ENCODE peak calls at places on chromosome 9, in five cellular contexts. E is left ventricle myocardium inferior, U is tibial nerve, O is sigmoid colon, Y is body of pancreas. T is an unnamed sample.

GRCh38 chr9:71756753-71757152 is 11.6 kb downstream of the CEMIP2 start:
- DNase-seq in U (no peak), O (no peak), Y (no peak), E (no peak), T (no peak)

GRCh38 chr9:89009049-89009840 is 18.0 kb downstream of the S1PR3 start:
- DNase-seq in U (no peak), E (no peak), O (no peak), Y (no peak), T (no peak)

GRCh38 chr9:14326264-14326826 is 12.4 kb upstream of the NFIB start:
- DNase-seq in O (no peak), E (no peak), Y (no peak), U (no peak), T (no peak)

GRCh38 chr9:25481377-25481776 is 196.9 kb downstream of the TUSC1 start:
- DNase-seq in E (no peak), Y (no peak), O (no peak), U (no peak), T (no peak)

GRCh38 chr9:93525476-93525875 is 50.9 kb upstream of the PHF2 start:
- DNase-seq in O (no peak), Y (no peak), E (no peak), U (no peak), T (no peak)

GRCh38 chr9:88218721-88219120 is 80.4 kb upstream of the SPATA31C2 start:
- DNase-seq in U (no peak), Y (no peak), O (no peak), E (no peak), T (no peak)

GRCh38 chr9:99859395-99859980 is 37.8 kb downstream of the NR4A3 start:
- DNase-seq in E (no peak), U (no peak), Y (no peak), O (no peak), T (no peak)

GRCh38 chr9:120578614-120579013 is 1.4 kb downstream of the CDK5RAP2 start:
- DNase-seq in Y (no peak), E (no peak), O (no peak), U (no peak), T (no peak)

GRCh38 chr9:81653240-81653639 is 36.1 kb downstream of the TLE1 start:
- DNase-seq in Y (no peak), E (no peak), O (no peak), U (no peak), T (no peak)

GRCh38 chr9:29456940-29457339 is 1883.7 kb upstream of the C9orf72 start:
- DNase-seq in U (no peak), Y (no peak), E (no peak), O (no peak), T (no peak)

GRCh38 chr9:69674112-69674511 is 1.9 kb upstream of the APBA1 start:
- DNase-seq in U (no peak), E (no peak), Y (no peak), O (no peak), T (no peak)

GRCh38 chr9:14895806-14896205 is 14.4 kb downstream of the FREM1 start:
- DNase-seq in Y (no peak), U (no peak), O (no peak), E (no peak), T (no peak)

GRCh38 chr9:91659529-91660294 is 236.1 kb upstream of the NFIL3 start:
- DNase-seq in E (no peak), Y (no peak), U (no peak), O (no peak), T (no peak)
- TF ChIP-seq CTCF in E (peak; percentile 42), Y (no peak), U (peak; percentile 7), O (no peak), T (peak; percentile 21)

GRCh38 chr9:106921341-106921899 is 58.5 kb downstream of the ZNF462 start:
- DNase-seq in Y (no peak), U (no peak), O (no peak), E (no peak), T (no peak)
- H3K27ac ChIP-seq in Y (peak overlapping the region; percentile 74), U (peak overlapping the region; percentile 89), O (peak overlapping the region; percentile 71), E (peak overlapping the region; percentile 94), T (peak overlapping the region; percentile 96)

GRCh38 chr9:126329476-126330275 is 3.0 kb downstream of the MVB12B start:
- DNase-seq in E (no peak), O (no peak), Y (no peak), U (no peak), T (no peak)

GRCh38 chr9:126326228-126327015 is at the start of gene MVB12B:
- DNase-seq in Y (peak; percentile 44), U (no peak), O (no peak), E (peak; percentile 46), T (peak; percentile 39)

GRCh38 chr9:126327016-126327749 is 554 bp downstream of the MVB12B start:
- DNase-seq in O (no peak), U (no peak), Y (peak; percentile 25), E (no peak), T (peak; percentile 60)

GRCh38 chr9:126328415-126328814 is 1.8 kb downstream of the MVB12B start:
- DNase-seq in O (no peak), Y (no peak), E (no peak), U (no peak), T (no peak)

GRCh38 chr9:126327750-126328120 is 1.1 kb downstream of the MVB12B start:
- DNase-seq in E (no peak), O (no peak), U (no peak), Y (no peak), T (no peak)
- H3K4me3 ChIP-seq in E (peak overlapping the region; percentile 78), O (peak overlapping the region; percentile 58), U (peak overlapping the region; percentile 55), Y (no peak overlapping the region), T (peak overlapping the region; percentile 79)

DNA sequence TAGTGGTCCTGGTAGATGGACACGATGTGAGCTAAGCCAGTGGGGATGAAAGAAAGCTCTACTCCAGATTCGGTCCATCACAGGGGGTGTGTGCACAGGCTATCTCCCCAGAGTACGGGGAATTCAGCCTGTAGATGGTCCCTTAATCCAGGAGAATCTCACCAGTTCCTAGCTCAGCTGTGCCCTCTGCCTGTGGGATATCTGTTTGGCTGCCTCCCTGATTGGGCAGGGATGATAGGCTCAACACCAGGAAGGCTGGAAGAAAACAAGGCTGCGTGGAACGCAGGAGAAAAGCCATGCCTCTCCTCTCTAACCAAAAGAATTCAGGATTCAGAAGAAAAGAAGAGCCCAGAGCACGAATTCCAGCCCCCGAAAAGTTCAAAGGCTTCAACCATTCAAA is 40.9 kb downstream of the VLDLR start:
- DNase-seq in O (no peak), Y (peak; percentile 25), E (no peak), U (no peak), T (peak; percentile 54)
- TF ChIP-seq CTCF in O (no peak), Y (no peak), E (no peak), U (no peak), T (peak; percentile 63)

GRCh38 chr9:111704503-111704902 is 43.1 kb downstream of the GNG10 start:
- DNase-seq in E (no peak), Y (no peak), O (no peak), U (no peak), T (no peak)

GRCh38 chr9:111696796-111697195 is 35.4 kb downstream of the GNG10 start:
- DNase-seq in Y (no peak), U (no peak), E (no peak), O (no peak), T (no peak)

GRCh38 chr9:111700776-111701175 is 39.4 kb downstream of the GNG10 start:
- DNase-seq in E (no peak), U (no peak), O (no peak), Y (no peak), T (no peak)
- H3K27ac ChIP-seq in E (no peak overlapping the region), U (no peak overlapping the region), O (no peak overlapping the region), Y (no peak overlapping the region), T (no peak overlapping the region)

DNA sequence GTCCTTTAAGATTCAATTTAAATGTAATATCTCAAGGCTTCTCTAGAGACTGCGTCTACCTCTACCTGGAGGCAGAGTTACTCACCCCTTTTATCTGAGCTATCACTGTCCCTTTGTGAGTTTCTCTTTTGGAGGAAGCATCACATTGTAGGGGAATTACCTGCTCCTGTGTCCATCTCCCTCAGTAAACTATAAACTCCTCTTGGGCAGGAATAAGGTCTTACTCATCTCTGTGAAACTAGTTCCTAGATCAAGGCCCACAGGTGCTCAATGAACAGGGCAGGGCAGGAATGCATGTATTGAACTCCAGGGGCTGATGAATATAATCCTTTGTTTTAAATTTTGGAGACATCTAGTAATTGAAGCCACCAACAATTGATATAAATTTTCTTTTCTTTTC is 139.8 kb upstream of the ERCC6L2 start:
- DNase-seq in U (no peak), O (no peak), Y (no peak), E (no peak), T (no peak)
- H3K4me3 ChIP-seq in U (no peak overlapping the region), O (no peak overlapping the region), Y (no peak overlapping the region), E (no peak overlapping the region), T (no peak overlapping the region)

GRCh38 chr9:122398371-122398924 is 27.6 kb downstream of the PTGS1 start:
- DNase-seq in E (no peak), O (no peak), Y (no peak), U (no peak), T (no peak)
- TF ChIP-seq CTCF in E (no peak), O (no peak), Y (no peak), U (no peak), T (no peak)

DNA sequence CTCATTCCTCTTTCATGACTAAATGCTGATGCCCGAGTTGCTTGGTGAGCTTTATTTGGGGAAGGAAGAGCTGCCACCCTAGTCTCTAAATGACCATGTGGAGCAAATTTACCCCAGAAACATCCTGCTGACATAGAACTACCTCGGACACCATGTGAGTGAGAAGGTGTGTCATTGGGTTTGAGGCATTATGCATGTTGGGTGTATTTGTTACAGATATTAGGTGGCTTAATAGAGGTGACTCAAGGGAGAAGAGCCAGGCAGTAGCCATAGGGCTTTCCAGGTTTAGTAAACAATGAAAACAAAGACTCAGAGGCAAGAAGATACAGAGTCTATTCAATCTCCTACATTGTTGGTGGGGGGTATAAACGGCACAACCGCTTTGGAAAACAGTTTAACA is 581.5 kb downstream of the CCDC171 start:
- DNase-seq in O (no peak), E (no peak), U (no peak), Y (no peak), T (no peak)
- H3K27ac ChIP-seq in O (no peak overlapping the region), E (no peak overlapping the region), U (no peak overlapping the region), Y (no peak overlapping the region), T (no peak overlapping the region)

T was measured in dorsolateral prefrontal cortex.